ENCODE peak calls at places on chromosomes 11 and 22, in seven cellular contexts. Q, M, P, C, H, T and U are unnamed samples.

GRCh38 chr11:104487035-104487775 is 323.3 kb upstream of the PDGFD start:
- DNase-seq in Q (no peak), M (peak), P (no peak), C (peak), H (peak), T (no peak), U (no peak)

GRCh38 chr11:65556470-65557279 is 1.5 kb downstream of the LTBP3 start:
- DNase-seq in Q (no peak), M (no peak), P (no peak), C (no peak), H (no peak), T (peak), U (no peak)

GRCh38 chr11:126636911-126637799 is 281.7 kb downstream of the ST3GAL4 start:
- DNase-seq in Q (no peak), M (no peak), P (no peak), C (peak), H (peak), T (peak), U (no peak)

GRCh38 chr22:20569059-20570058 is 61.9 kb downstream of the MED15 start:
- DNase-seq in Q (no peak), M (peak), P (no peak), C (peak), H (no peak), T (peak), U (no peak)

GRCh38 chr11:10181811-10182210 is 112.2 kb downstream of the SBF2 start:
- DNase-seq in Q (no peak), M (peak), P (no peak), C (peak), H (peak), T (peak), U (no peak)

GRCh38 chr22:29112102-29112501 is 39.3 kb downstream of the KREMEN1 start:
- DNase-seq in Q (no peak), M (no peak), P (no peak), C (no peak), H (peak), T (no peak), U (no peak)

GRCh38 chr11:21949741-21950413 is 243.0 kb upstream of the ANO5 start:
- DNase-seq in Q (no peak), M (no peak), P (no peak), C (no peak), H (no peak), T (no peak), U (no peak)

GRCh38 chr11:118658372-118659313 is 20.8 kb downstream of the TREH start:
- DNase-seq in Q (peak), M (peak), P (no peak), C (no peak), H (peak), T (no peak), U (no peak)

GRCh38 chr22:26431151-26431995 is 2.3 kb downstream of the ASPHD2 start:
- DNase-seq in Q (no peak), M (peak), P (no peak), C (no peak), H (no peak), T (no peak), U (no peak)

GRCh38 chr11:6319001-6319878 is 1.1 kb downstream of the CAVIN3 start:
- DNase-seq in Q (peak), M (no peak), P (no peak), C (peak), H (peak), T (peak), U (peak)

GRCh38 chr11:32385998-32386397 is 49.3 kb downstream of the WT1 start:
- DNase-seq in Q (peak), M (peak), P (peak), C (peak), H (peak), T (peak), U (peak)

GRCh38 chr11:35235944-35236666 is 97.1 kb downstream of the CD44 start:
- DNase-seq in Q (no peak), M (no peak), P (no peak), C (no peak), H (no peak), T (no peak), U (no peak)

GRCh38 chr11:35232961-35233360 is 94.0 kb downstream of the CD44 start:
- DNase-seq in Q (no peak), M (peak), P (no peak), C (peak), H (no peak), T (no peak), U (no peak)

GRCh38 chr11:35236667-35237003 is 97.7 kb downstream of the CD44 start:
- DNase-seq in Q (no peak), M (peak), P (no peak), C (peak), H (no peak), T (peak), U (no peak)

GRCh38 chr11:35235498-35235897 is 96.5 kb downstream of the CD44 start:
- DNase-seq in Q (no peak), M (no peak), P (no peak), C (no peak), H (no peak), T (no peak), U (no peak)

DNA sequence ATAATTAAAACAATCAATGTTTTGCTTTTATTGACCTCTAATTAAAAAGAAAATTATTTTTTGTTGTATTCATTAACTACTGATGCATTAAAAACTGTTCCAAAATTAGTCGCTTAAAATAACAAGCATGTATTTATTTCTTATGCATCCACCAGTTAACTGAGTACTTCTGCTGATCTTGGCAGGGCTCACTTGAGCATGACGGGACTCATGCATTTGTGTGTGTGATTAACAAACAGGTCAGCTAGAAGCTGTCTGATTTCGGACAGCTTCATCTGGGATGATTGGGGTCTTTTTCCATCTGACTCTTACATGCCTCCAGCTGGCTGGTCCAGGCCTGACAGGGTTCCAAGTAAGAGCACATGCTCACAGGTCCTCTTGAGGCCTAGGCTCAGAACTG is 95.9 kb downstream of the CD44 start:
- DNase-seq in Q (no peak), M (no peak), P (no peak), C (peak), H (no peak), T (no peak), U (no peak)
- H3K18ac ChIP-seq in Q (no peak), M (no peak), P (no peak), C (peak), H (no peak), T (no peak), U (no peak)

GRCh38 chr11:124867700-124868099 is 2.5 kb downstream of the ROBO3 start:
- DNase-seq in Q (peak), M (peak), P (no peak), C (peak), H (peak), T (peak), U (no peak)
- H3K18ac ChIP-seq in Q (no peak), M (no peak), P (no peak), C (no peak), H (no peak), T (no peak), U (no peak)

DNA sequence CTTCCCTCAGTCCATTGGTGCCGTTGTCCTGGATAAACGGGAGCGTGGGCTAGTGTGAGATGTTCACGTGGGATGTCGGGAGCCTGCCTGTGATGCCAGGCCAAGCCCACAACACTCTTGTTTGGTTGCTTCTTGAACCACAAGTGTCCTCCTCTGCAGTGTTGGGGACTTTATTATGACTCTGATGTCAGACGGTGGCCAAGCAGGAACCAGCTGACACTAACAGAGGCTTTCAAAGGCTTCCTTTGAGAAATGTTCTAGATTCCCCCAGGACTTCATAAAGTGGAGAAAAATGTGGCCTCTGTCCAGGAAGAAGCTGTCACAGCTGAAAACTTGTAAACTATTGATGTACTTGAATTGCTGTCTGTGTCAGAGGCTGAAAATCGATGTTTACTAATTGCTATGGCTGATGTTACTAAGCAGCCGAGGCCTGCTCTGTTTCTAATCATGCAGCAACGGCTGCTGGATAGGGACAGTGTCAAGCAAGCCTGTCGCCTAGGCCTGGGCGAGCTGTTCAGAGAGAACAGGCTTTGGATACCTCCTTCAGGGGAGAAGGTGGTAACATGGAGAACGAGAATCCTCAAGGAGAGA is 131.7 kb downstream of the TBC1D22A start:
- DNase-seq in Q (no peak), M (peak), P (no peak), C (peak), H (no peak), T (no peak), U (no peak)
- H3K18ac ChIP-seq in Q (no peak), M (no peak), P (no peak), C (no peak), H (no peak), T (no peak), U (no peak)

DNA sequence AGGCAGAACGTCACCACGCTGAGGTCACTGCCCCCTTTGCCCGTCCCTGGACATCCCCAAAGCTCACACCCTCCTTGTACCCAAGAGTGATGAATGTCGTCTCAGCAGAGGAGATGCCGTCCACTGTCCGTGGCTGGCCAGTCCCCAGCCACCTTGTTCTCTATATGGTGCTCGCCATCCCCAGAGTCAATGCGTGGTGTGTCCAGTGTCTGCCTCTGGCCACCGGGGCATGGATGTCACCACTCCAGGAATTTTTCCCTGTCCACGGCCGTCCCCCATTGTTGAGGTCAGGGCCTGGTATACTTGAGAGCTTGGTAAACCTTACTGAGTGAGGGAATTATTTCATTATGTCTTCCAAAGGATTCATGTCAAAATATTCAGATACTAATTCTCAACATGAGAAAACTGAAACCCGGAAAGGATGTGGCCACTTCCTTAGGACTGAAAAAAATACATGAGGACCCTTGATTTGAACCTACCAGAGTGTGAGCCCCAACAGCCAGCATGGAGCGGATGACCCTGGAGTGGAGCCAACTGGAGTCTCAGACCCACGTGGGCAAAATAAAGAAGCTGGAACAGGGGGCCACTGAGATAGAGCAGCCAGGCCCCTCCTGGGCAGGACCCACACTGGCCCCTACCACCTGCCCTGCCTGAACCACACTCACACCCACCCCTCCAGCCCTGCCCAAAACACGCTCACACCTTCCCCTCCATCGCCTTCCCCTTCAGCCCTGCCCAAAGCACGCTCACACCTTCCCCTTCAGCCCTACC is 376.4 kb downstream of the BRD1 start:
- DNase-seq in Q (no peak), M (no peak), P (no peak), C (no peak), H (no peak), T (no peak), U (no peak)
- H3K18ac ChIP-seq in Q (no peak), M (no peak), P (peak), C (no peak), H (peak), T (no peak), U (peak)

GRCh38 chr11:121456816-121457431 is 4.2 kb upstream of the SORL1-AS1 start:
- DNase-seq in Q (no peak), M (no peak), P (no peak), C (no peak), H (no peak), T (no peak), U (no peak)

GRCh38 chr11:121460941-121461514 is 8.3 kb upstream of the SORL1-AS1 start:
- DNase-seq in Q (no peak), M (no peak), P (no peak), C (no peak), H (no peak), T (no peak), U (no peak)

GRCh38 chr11:121461843-121462242 is 9.1 kb upstream of the SORL1-AS1 start:
- DNase-seq in Q (no peak), M (no peak), P (no peak), C (no peak), H (no peak), T (no peak), U (no peak)

GRCh38 chr11:121458551-121458950 is 5.8 kb upstream of the SORL1-AS1 start:
- DNase-seq in Q (no peak), M (no peak), P (no peak), C (no peak), H (no peak), T (no peak), U (no peak)

GRCh38 chr11:121459413-121460041 is 6.8 kb upstream of the SORL1-AS1 start:
- DNase-seq in Q (no peak), M (no peak), P (no peak), C (no peak), H (no peak), T (no peak), U (no peak)
- H3K18ac ChIP-seq in Q (no peak), M (no peak), P (no peak), C (no peak), H (no peak), T (no peak), U (no peak)

DNA sequence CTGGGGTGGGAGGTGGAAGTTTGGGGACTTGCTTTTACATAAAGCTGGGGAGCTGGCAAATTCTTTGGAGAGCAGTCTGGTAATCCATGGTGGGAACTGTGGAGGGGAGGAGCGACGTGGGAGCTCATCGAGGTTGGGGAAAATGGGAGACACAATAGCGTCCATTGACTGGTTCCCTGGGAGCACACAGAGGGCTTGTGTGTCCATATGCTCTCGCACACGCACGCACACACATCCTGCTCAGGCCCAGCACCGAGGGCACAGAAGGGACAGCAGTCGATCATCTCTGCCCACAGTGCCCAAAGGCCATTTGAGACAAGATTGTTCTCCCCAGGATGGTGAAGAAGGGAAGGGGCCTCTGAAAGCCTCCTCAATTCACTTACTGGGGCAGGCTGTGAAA is 53.7 kb downstream of the FBXO7 start:
- DNase-seq in Q (no peak), M (no peak), P (no peak), C (no peak), H (no peak), T (no peak), U (no peak)
- H3K18ac ChIP-seq in Q (no peak), M (no peak), P (no peak), C (no peak), H (no peak), T (no peak), U (no peak)

GRCh38 chr22:42509548-42509947 is 10.0 kb downstream of the RRP7A start:
- DNase-seq in Q (no peak), M (no peak), P (no peak), C (no peak), H (no peak), T (no peak), U (no peak)

GRCh38 chr22:42515896-42516295 is 3.7 kb downstream of the RRP7A start:
- DNase-seq in Q (no peak), M (no peak), P (no peak), C (no peak), H (no peak), T (no peak), U (no peak)

DNA sequence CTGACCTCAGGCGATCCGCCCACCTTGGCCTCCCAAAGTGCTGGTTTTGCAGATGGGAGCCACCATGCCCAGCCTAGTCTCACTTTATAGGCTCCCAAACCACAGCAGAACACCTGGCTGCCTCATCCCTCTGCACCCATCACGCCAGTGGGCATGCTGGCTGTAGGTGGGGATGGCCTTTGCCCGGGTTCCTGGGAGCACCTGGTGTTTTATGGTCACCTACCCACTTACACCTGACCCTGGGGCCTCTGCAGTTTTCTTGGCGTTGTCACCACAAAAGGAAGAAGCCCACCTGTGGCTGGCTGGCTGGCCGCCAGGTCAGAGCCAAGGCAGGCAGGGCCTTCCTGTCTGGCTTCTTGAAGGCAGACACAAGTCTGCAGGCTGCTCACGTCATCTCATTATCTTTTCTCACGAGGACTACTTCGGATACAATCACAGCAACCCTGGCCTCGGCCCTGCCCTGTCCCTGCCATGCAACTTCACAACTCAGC is 8.2 kb downstream of the RRP7A start:
- DNase-seq in Q (no peak), M (no peak), P (no peak), C (no peak), H (no peak), T (peak), U (no peak)
- H3K18ac ChIP-seq in Q (no peak), M (no peak), P (no peak), C (no peak), H (no peak), T (no peak), U (no peak)

DNA sequence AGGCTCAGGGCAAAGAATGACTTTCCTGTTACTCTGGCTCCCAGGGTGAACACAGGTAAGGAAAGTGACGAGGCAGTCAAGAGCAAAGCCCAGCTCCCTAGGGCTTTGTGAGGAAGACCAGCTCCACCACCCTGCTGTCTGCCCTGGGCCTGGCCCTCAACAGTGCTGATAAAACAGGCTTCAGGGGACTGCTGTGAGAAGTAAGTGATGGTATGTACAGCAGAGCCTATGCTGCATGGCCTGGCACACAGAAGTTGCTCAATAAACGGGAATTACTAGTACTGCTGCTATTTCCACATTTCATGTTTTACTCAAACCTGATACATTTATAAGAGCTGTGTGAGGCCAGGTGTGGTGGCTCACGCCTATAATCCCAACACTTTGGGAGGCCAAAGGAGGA is 50.3 kb downstream of the MICAL3 start:
- DNase-seq in Q (no peak), M (no peak), P (no peak), C (no peak), H (no peak), T (peak), U (no peak)
- H3K18ac ChIP-seq in Q (no peak), M (no peak), P (no peak), C (peak), H (no peak), T (no peak), U (no peak)

GRCh38 chr11:124322356-124322755 is 2.4 kb upstream of the OR8D2 start:
- DNase-seq in Q (no peak), M (no peak), P (no peak), C (no peak), H (no peak), T (no peak), U (no peak)

GRCh38 chr11:124315052-124315451 is 1.3 kb upstream of the OR8D1 start:
- DNase-seq in Q (no peak), M (peak), P (no peak), C (peak), H (no peak), T (no peak), U (no peak)

GRCh38 chr11:124320097-124320496 is at the start of gene OR8D2:
- DNase-seq in Q (no peak), M (no peak), P (no peak), C (no peak), H (no peak), T (no peak), U (no peak)
- H3K18ac ChIP-seq in Q (no peak), M (no peak), P (no peak), C (no peak), H (no peak), T (no peak), U (no peak)

GRCh38 chr11:15505155-15505554 is 390.4 kb downstream of the INSC start:
- DNase-seq in Q (no peak), M (no peak), P (no peak), C (no peak), H (no peak), T (no peak), U (no peak)
- H3K18ac ChIP-seq in Q (no peak), M (no peak), P (no peak), C (no peak), H (no peak), T (no peak), U (no peak)